ENCODE peak calls at places on chromosome 15, in nine cellular contexts. One of them, this sample, is unnamed.

GRCh38 chr15:56693761-56694160 is 39.5 kb downstream of the ZNF280D start:
- DNase-seq in left ventricle myocardium inferior: no peak
- DNase-seq in cardiac muscle cell: peak
- DNase-seq in AG10803: peak
- DNase-seq in CD8-positive, alpha-beta memory T cell: no peak
- DNase-seq in astrocyte of the cerebellum: no peak
- DNase-seq in aorta: no peak
- DNase-seq in PC-9: no peak
- DNase-seq in neuronal stem cell: no peak
- DNase-seq in this sample: peak

GRCh38 chr15:51076898-51077564 is 17.7 kb downstream of the TNFAIP8L3 start:
- DNase-seq in left ventricle myocardium inferior: peak
- DNase-seq in cardiac muscle cell: peak
- DNase-seq in AG10803: peak
- DNase-seq in CD8-positive, alpha-beta memory T cell: no peak
- DNase-seq in astrocyte of the cerebellum: peak
- DNase-seq in aorta: peak
- DNase-seq in PC-9: peak
- DNase-seq in neuronal stem cell: no peak
- DNase-seq in this sample: peak

GRCh38 chr15:81296218-81296617 is 27.7 kb downstream of the STARD5 start:
- DNase-seq in left ventricle myocardium inferior: no peak
- DNase-seq in cardiac muscle cell: no peak
- DNase-seq in AG10803: no peak
- DNase-seq in CD8-positive, alpha-beta memory T cell: no peak
- DNase-seq in astrocyte of the cerebellum: no peak
- DNase-seq in aorta: no peak
- DNase-seq in PC-9: no peak
- DNase-seq in neuronal stem cell: no peak
- DNase-seq in this sample: no peak

GRCh38 chr15:61951949-61952348 is 108.3 kb downstream of the VPS13C start:
- DNase-seq in left ventricle myocardium inferior: no peak
- DNase-seq in cardiac muscle cell: peak
- DNase-seq in AG10803: peak
- DNase-seq in CD8-positive, alpha-beta memory T cell: no peak
- DNase-seq in astrocyte of the cerebellum: no peak
- DNase-seq in aorta: no peak
- DNase-seq in PC-9: no peak
- DNase-seq in neuronal stem cell: no peak
- DNase-seq in this sample: no peak

GRCh38 chr15:39511915-39512260 is 69.0 kb upstream of the THBS1 start:
- DNase-seq in left ventricle myocardium inferior: peak
- DNase-seq in cardiac muscle cell: peak
- DNase-seq in AG10803: peak
- DNase-seq in CD8-positive, alpha-beta memory T cell: no peak
- DNase-seq in astrocyte of the cerebellum: no peak
- DNase-seq in aorta: no peak
- DNase-seq in PC-9: no peak
- DNase-seq in neuronal stem cell: no peak
- DNase-seq in this sample: peak

GRCh38 chr15:67009576-67010569 is 55.5 kb upstream of the SMAD3 start:
- DNase-seq in left ventricle myocardium inferior: no peak
- DNase-seq in cardiac muscle cell: no peak
- DNase-seq in AG10803: no peak
- DNase-seq in CD8-positive, alpha-beta memory T cell: no peak
- DNase-seq in astrocyte of the cerebellum: no peak
- DNase-seq in aorta: no peak
- DNase-seq in PC-9: no peak
- DNase-seq in neuronal stem cell: no peak
- DNase-seq in this sample: no peak

GRCh38 chr15:27059610-27060202 is 88.7 kb downstream of the GABRG3 start:
- DNase-seq in left ventricle myocardium inferior: no peak
- DNase-seq in cardiac muscle cell: peak
- DNase-seq in AG10803: peak
- DNase-seq in CD8-positive, alpha-beta memory T cell: no peak
- DNase-seq in astrocyte of the cerebellum: peak
- DNase-seq in aorta: no peak
- DNase-seq in PC-9: peak
- DNase-seq in neuronal stem cell: peak
- DNase-seq in this sample: peak

GRCh38 chr15:51121631-51122225 is 27.0 kb upstream of the TNFAIP8L3 start:
- DNase-seq in left ventricle myocardium inferior: no peak
- DNase-seq in cardiac muscle cell: no peak
- DNase-seq in AG10803: no peak
- DNase-seq in CD8-positive, alpha-beta memory T cell: no peak
- DNase-seq in astrocyte of the cerebellum: no peak
- DNase-seq in aorta: no peak
- DNase-seq in PC-9: no peak
- DNase-seq in neuronal stem cell: no peak
- DNase-seq in this sample: no peak

GRCh38 chr15:23567921-23568320 is 2.4 kb downstream of the MKRN3 start:
- DNase-seq in left ventricle myocardium inferior: no peak
- DNase-seq in cardiac muscle cell: no peak
- DNase-seq in AG10803: no peak
- DNase-seq in CD8-positive, alpha-beta memory T cell: no peak
- DNase-seq in astrocyte of the cerebellum: no peak
- DNase-seq in aorta: no peak
- DNase-seq in PC-9: no peak
- DNase-seq in neuronal stem cell: no peak
- DNase-seq in this sample: no peak

GRCh38 chr15:79812536-79812935 is 84.3 kb downstream of the MTHFS start:
- DNase-seq in left ventricle myocardium inferior: no peak
- DNase-seq in cardiac muscle cell: no peak
- DNase-seq in AG10803: no peak
- DNase-seq in CD8-positive, alpha-beta memory T cell: no peak
- DNase-seq in astrocyte of the cerebellum: no peak
- DNase-seq in aorta: no peak
- DNase-seq in PC-9: no peak
- DNase-seq in neuronal stem cell: no peak
- DNase-seq in this sample: no peak

GRCh38 chr15:56760186-56760585 is 26.9 kb upstream of the ZNF280D start:
- DNase-seq in left ventricle myocardium inferior: no peak
- DNase-seq in cardiac muscle cell: peak
- DNase-seq in AG10803: peak
- DNase-seq in CD8-positive, alpha-beta memory T cell: no peak
- DNase-seq in astrocyte of the cerebellum: peak
- DNase-seq in aorta: no peak
- DNase-seq in PC-9: peak
- DNase-seq in neuronal stem cell: no peak
- DNase-seq in this sample: no peak

GRCh38 chr15:53384417-53384816 is 375.0 kb downstream of the WDR72 start:
- DNase-seq in left ventricle myocardium inferior: no peak
- DNase-seq in cardiac muscle cell: no peak
- DNase-seq in AG10803: no peak
- DNase-seq in CD8-positive, alpha-beta memory T cell: no peak
- DNase-seq in astrocyte of the cerebellum: no peak
- DNase-seq in aorta: no peak
- DNase-seq in PC-9: no peak
- DNase-seq in neuronal stem cell: no peak
- DNase-seq in this sample: no peak

GRCh38 chr15:64456634-64457108 is 3.7 kb upstream of the ZNF609 start:
- DNase-seq in left ventricle myocardium inferior: no peak
- DNase-seq in cardiac muscle cell: peak
- DNase-seq in AG10803: no peak
- DNase-seq in CD8-positive, alpha-beta memory T cell: no peak
- DNase-seq in astrocyte of the cerebellum: no peak
- DNase-seq in aorta: no peak
- DNase-seq in PC-9: no peak
- DNase-seq in neuronal stem cell: no peak
- DNase-seq in this sample: no peak

GRCh38 chr15:65484876-65485275 is 32.6 kb downstream of the DPP8 start:
- DNase-seq in left ventricle myocardium inferior: no peak
- DNase-seq in cardiac muscle cell: no peak
- DNase-seq in AG10803: no peak
- DNase-seq in CD8-positive, alpha-beta memory T cell: no peak
- DNase-seq in astrocyte of the cerebellum: no peak
- DNase-seq in aorta: no peak
- DNase-seq in PC-9: no peak
- DNase-seq in neuronal stem cell: no peak
- DNase-seq in this sample: no peak

DNA sequence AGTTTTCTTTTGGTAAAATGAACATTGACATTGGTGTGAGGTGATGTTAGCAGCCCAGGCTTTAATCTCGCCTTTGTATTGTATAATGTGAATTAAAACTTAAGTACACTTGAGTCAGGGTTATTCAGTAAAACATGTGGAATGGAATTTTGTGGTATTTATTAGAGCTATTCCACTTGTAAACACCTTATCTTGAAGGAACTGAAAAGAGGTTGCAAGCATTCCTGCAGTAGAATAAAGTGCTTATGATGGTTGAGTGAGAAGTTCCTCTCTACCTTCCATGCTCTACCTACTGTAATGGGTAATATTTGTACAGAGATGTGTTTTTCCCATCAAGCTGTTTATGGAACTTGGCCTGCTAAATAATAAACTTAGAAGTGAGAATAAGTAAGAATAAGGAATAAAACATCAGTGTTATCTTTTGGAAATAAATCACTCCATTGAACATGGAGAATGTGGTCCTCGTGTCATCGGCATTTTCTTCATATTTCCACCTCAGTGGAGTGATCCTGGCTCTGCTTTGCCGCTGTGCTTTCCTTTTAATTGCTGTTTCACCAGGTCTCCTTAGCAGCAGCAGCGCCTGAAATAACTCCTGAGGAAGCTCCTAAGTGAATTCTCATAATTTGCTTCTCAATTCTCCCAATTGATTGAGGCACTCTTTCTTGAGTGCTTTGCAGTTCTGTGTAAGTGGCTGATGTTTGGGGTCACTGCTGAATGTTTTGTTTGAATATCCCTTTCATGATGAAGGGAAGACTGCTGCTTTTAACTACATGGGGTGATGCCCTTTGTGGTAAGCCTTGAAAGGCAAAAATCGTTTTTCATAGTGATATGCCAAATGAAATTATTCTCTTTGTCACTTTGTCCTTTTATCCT is 36.3 kb downstream of the HMG20A start:
- DNase-seq in left ventricle myocardium inferior: no peak
- DNase-seq in cardiac muscle cell: no peak
- DNase-seq in AG10803: peak
- DNase-seq in CD8-positive, alpha-beta memory T cell: no peak
- DNase-seq in astrocyte of the cerebellum: peak
- DNase-seq in aorta: no peak
- DNase-seq in PC-9: no peak
- DNase-seq in neuronal stem cell: no peak
- DNase-seq in this sample: no peak
- H3K4me3 ChIP-seq in left ventricle myocardium inferior: no peak
- H3K4me3 ChIP-seq in cardiac muscle cell: no peak
- H3K4me3 ChIP-seq in AG10803: no peak
- H3K4me3 ChIP-seq in CD8-positive, alpha-beta memory T cell: no peak
- H3K4me3 ChIP-seq in astrocyte of the cerebellum: no peak
- H3K4me3 ChIP-seq in aorta: no peak
- H3K4me3 ChIP-seq in PC-9: no peak
- H3K4me3 ChIP-seq in neuronal stem cell: no peak
- H3K4me3 ChIP-seq in this sample: no peak

GRCh38 chr15:43828061-43828657 is 1.4 kb downstream of the WDR76 start:
- DNase-seq in left ventricle myocardium inferior: no peak
- DNase-seq in cardiac muscle cell: peak
- DNase-seq in AG10803: peak
- DNase-seq in CD8-positive, alpha-beta memory T cell: no peak
- DNase-seq in astrocyte of the cerebellum: no peak
- DNase-seq in aorta: no peak
- DNase-seq in PC-9: no peak
- DNase-seq in neuronal stem cell: no peak
- DNase-seq in this sample: peak
- H3K4me3 ChIP-seq in left ventricle myocardium inferior: peak
- H3K4me3 ChIP-seq in cardiac muscle cell: no peak
- H3K4me3 ChIP-seq in AG10803: peak
- H3K4me3 ChIP-seq in CD8-positive, alpha-beta memory T cell: peak
- H3K4me3 ChIP-seq in astrocyte of the cerebellum: peak
- H3K4me3 ChIP-seq in aorta: no peak
- H3K4me3 ChIP-seq in PC-9: no peak
- H3K4me3 ChIP-seq in neuronal stem cell: no peak
- H3K4me3 ChIP-seq in this sample: peak

GRCh38 chr15:68789921-68790575 is 30.6 kb downstream of the ANP32A start:
- DNase-seq in left ventricle myocardium inferior: no peak
- DNase-seq in cardiac muscle cell: peak
- DNase-seq in AG10803: peak
- DNase-seq in CD8-positive, alpha-beta memory T cell: no peak
- DNase-seq in astrocyte of the cerebellum: peak
- DNase-seq in aorta: no peak
- DNase-seq in PC-9: no peak
- DNase-seq in neuronal stem cell: no peak
- DNase-seq in this sample: no peak
- H3K4me3 ChIP-seq in left ventricle myocardium inferior: no peak
- H3K4me3 ChIP-seq in cardiac muscle cell: no peak
- H3K4me3 ChIP-seq in AG10803: no peak
- H3K4me3 ChIP-seq in CD8-positive, alpha-beta memory T cell: no peak
- H3K4me3 ChIP-seq in astrocyte of the cerebellum: no peak
- H3K4me3 ChIP-seq in aorta: no peak
- H3K4me3 ChIP-seq in PC-9: no peak
- H3K4me3 ChIP-seq in neuronal stem cell: no peak
- H3K4me3 ChIP-seq in this sample: no peak

DNA sequence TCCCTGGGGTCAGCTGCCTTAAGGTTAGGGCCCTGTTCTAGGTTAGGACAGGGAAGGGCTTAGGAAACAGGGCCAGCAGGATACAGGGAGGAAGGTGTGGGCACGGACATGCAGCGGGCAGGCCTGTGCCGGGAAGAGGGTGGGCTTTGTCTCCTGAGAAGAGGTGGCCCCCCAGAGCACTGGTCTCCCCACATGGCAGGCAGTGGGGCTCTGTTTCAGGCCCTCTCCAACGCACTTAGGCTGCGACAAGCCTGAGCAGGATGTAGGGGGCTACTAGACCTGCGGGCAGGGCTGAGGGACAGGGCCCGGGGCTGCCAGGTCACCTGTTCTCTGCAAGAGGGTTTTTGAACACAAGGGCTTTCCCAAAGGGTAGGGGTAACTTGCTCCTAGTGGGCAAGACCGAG is 33.5 kb downstream of the KLF13 start:
- DNase-seq in left ventricle myocardium inferior: no peak
- DNase-seq in cardiac muscle cell: no peak
- DNase-seq in AG10803: no peak
- DNase-seq in CD8-positive, alpha-beta memory T cell: no peak
- DNase-seq in astrocyte of the cerebellum: no peak
- DNase-seq in aorta: no peak
- DNase-seq in PC-9: no peak
- DNase-seq in neuronal stem cell: no peak
- DNase-seq in this sample: no peak
- H3K4me3 ChIP-seq in left ventricle myocardium inferior: peak
- H3K4me3 ChIP-seq in cardiac muscle cell: no peak
- H3K4me3 ChIP-seq in AG10803: no peak
- H3K4me3 ChIP-seq in CD8-positive, alpha-beta memory T cell: peak
- H3K4me3 ChIP-seq in astrocyte of the cerebellum: no peak
- H3K4me3 ChIP-seq in aorta: no peak
- H3K4me3 ChIP-seq in PC-9: no peak
- H3K4me3 ChIP-seq in neuronal stem cell: no peak
- H3K4me3 ChIP-seq in this sample: no peak

GRCh38 chr15:71218272-71218805 is 103.1 kb downstream of the THSD4 start:
- DNase-seq in left ventricle myocardium inferior: no peak
- DNase-seq in cardiac muscle cell: peak
- DNase-seq in AG10803: no peak
- DNase-seq in CD8-positive, alpha-beta memory T cell: no peak
- DNase-seq in astrocyte of the cerebellum: no peak
- DNase-seq in aorta: no peak
- DNase-seq in PC-9: no peak
- DNase-seq in neuronal stem cell: no peak
- DNase-seq in this sample: no peak
- H3K4me3 ChIP-seq in left ventricle myocardium inferior: no peak
- H3K4me3 ChIP-seq in cardiac muscle cell: no peak
- H3K4me3 ChIP-seq in AG10803: no peak
- H3K4me3 ChIP-seq in CD8-positive, alpha-beta memory T cell: no peak
- H3K4me3 ChIP-seq in astrocyte of the cerebellum: no peak
- H3K4me3 ChIP-seq in aorta: no peak
- H3K4me3 ChIP-seq in PC-9: no peak
- H3K4me3 ChIP-seq in neuronal stem cell: no peak
- H3K4me3 ChIP-seq in this sample: no peak

GRCh38 chr15:89399390-89400120 is 64.9 kb upstream of the POLG start:
- DNase-seq in left ventricle myocardium inferior: no peak
- DNase-seq in cardiac muscle cell: no peak
- DNase-seq in AG10803: no peak
- DNase-seq in CD8-positive, alpha-beta memory T cell: peak
- DNase-seq in astrocyte of the cerebellum: no peak
- DNase-seq in aorta: no peak
- DNase-seq in PC-9: peak
- DNase-seq in neuronal stem cell: no peak
- DNase-seq in this sample: no peak
- H3K4me3 ChIP-seq in left ventricle myocardium inferior: peak
- H3K4me3 ChIP-seq in cardiac muscle cell: peak
- H3K4me3 ChIP-seq in AG10803: peak
- H3K4me3 ChIP-seq in CD8-positive, alpha-beta memory T cell: peak
- H3K4me3 ChIP-seq in astrocyte of the cerebellum: peak
- H3K4me3 ChIP-seq in aorta: no peak
- H3K4me3 ChIP-seq in PC-9: peak
- H3K4me3 ChIP-seq in neuronal stem cell: no peak
- H3K4me3 ChIP-seq in this sample: peak

This sample was measured in foreskin fibroblast.